ENCODE peak calls at places on chromosomes 12 and 14, in seven cellular contexts. R is C1 segment of cervical spinal cord; Y is CD4-positive, CD25-positive, alpha-beta regulatory T cell; G is gastrocnemius medialis; T is NCI-H1105 treated with DMSO at 0.1 percent for 48 hours; H is KBM-7; F is heart left ventricle. O is an unnamed sample.

GRCh38 chr12:14691560-14691959 is 4.8 kb downstream of the GUCY2C start:
- DNase-seq in H (peak), Y (no peak), R (no peak), F (peak), T (peak), G (peak), O (no peak)

GRCh38 chr12:3432176-3432742 is 58.7 kb upstream of the PRMT8 start:
- DNase-seq in F (no peak), Y (no peak), R (no peak), T (no peak), H (no peak), G (no peak), O (no peak)

GRCh38 chr12:101570022-101570421 is 24.7 kb upstream of the MYBPC1 start:
- DNase-seq in G (no peak), H (peak), R (no peak), F (no peak), T (peak), Y (no peak), O (no peak)

GRCh38 chr14:36666416-36667206 is 5.0 kb downstream of the PAX9 start:
- DNase-seq in R (no peak), T (no peak), H (no peak), F (no peak), G (no peak), Y (no peak), O (no peak)

GRCh38 chr14:20413785-20414117 is 450 bp upstream of the TEP1 start:
- DNase-seq in H (peak), R (no peak), T (peak), F (no peak), Y (no peak), G (no peak), O (no peak)

GRCh38 chr12:78359530-78359929 is 505.0 kb upstream of the SYT1 start:
- DNase-seq in T (no peak), H (no peak), G (no peak), Y (no peak), F (no peak), R (no peak), O (no peak)

GRCh38 chr14:68976160-68977067 is 2.7 kb downstream of the ACTN1 start:
- DNase-seq in G (no peak), Y (no peak), H (no peak), R (peak), F (peak), T (no peak), O (no peak)

GRCh38 chr12:76085159-76085868 is 829 bp upstream of the NAP1L1 start:
- DNase-seq in G (no peak), Y (peak), H (peak), T (no peak), F (no peak), R (no peak), O (peak)

GRCh38 chr12:47812797-47813490 is 6.8 kb downstream of the HDAC7 start:
- DNase-seq in F (peak), T (no peak), G (peak), Y (peak), R (peak), H (peak), O (peak)

GRCh38 chr14:101017209-101017608 is 113.7 kb upstream of the RTL1 start:
- DNase-seq in H (no peak), Y (no peak), F (no peak), R (no peak), T (no peak), G (no peak), O (no peak)

GRCh38 chr12:124784871-124785572 is 78.6 kb downstream of the SCARB1 start:
- DNase-seq in Y (no peak), F (no peak), G (no peak), R (no peak), H (no peak), T (no peak), O (no peak)

GRCh38 chr12:55969356-55969755 is 2.7 kb downstream of the CDK2 start:
- DNase-seq in G (no peak), F (no peak), T (no peak), Y (no peak), H (no peak), R (no peak), O (no peak)

GRCh38 chr12:121779422-121779895 is 14.0 kb downstream of the RHOF start:
- DNase-seq in T (no peak), G (no peak), Y (no peak), F (no peak), R (no peak), H (no peak), O (no peak)

GRCh38 chr12:7498832-7499231 is 4.7 kb downstream of the CD163 start:
- DNase-seq in R (no peak), G (no peak), Y (no peak), F (no peak), H (peak), T (no peak), O (no peak)